ENCODE peak calls at places on chromosomes 16 and 17, in five cellular contexts. C, V, T, H and P are unnamed samples.

GRCh38 chr17:48441231-48441711 is 11.3 kb upstream of the SKAP1 start:
- DNase-seq in V (no peak), T (no peak), C (no peak), H (peak), P (no peak)

GRCh38 chr17:42562845-42563509 is 1.0 kb downstream of the COASY start:
- DNase-seq in C (no peak), H (no peak), V (peak), T (peak), P (no peak)

GRCh38 chr16:70410736-70411135 is 28.2 kb downstream of the ST3GAL2 start:
- DNase-seq in C (no peak), V (no peak), T (no peak), H (no peak), P (no peak)

GRCh38 chr17:36082062-36082461 is 7.9 kb downstream of the CCL3 start:
- DNase-seq in V (no peak), C (no peak), T (no peak), H (peak), P (no peak)

GRCh38 chr17:19876524-19877161 is 8.9 kb upstream of the ULK2 start:
- DNase-seq in T (no peak), V (no peak), C (no peak), H (no peak), P (no peak)

GRCh38 chr17:58200024-58200633 is 7.6 kb downstream of the EPX start:
- DNase-seq in H (no peak), T (peak), V (peak), C (peak), P (peak)

GRCh38 chr17:60153606-60154355 is 4.0 kb downstream of the CA4 start:
- DNase-seq in V (no peak), C (no peak), H (no peak), T (no peak), P (peak)

GRCh38 chr17:75093543-75094158 is 5.9 kb downstream of the SLC16A5 start:
- DNase-seq in T (no peak), V (no peak), H (no peak), C (no peak), P (no peak)

GRCh38 chr17:44733753-44734152 is 25.0 kb upstream of the ADAM11 start:
- DNase-seq in V (no peak), C (no peak), T (peak), H (no peak), P (peak)

GRCh38 chr16:65833171-65833871 is 533.2 kb upstream of the CDH5 start:
- DNase-seq in C (no peak), T (no peak), H (no peak), V (no peak), P (no peak)

GRCh38 chr16:77736879-77737278 is 14.6 kb downstream of the NUDT7 start:
- DNase-seq in H (no peak), V (no peak), C (no peak), T (peak), P (no peak)

GRCh38 chr17:64229815-64230550 is 33.1 kb downstream of the TEX2 start:
- DNase-seq in H (no peak), T (no peak), V (no peak), C (no peak), P (no peak)

GRCh38 chr16:80369559-80369958 is 171.2 kb upstream of the DYNLRB2 start:
- DNase-seq in H (no peak), C (peak), V (no peak), T (peak), P (peak)

GRCh38 chr17:45227101-45227591 is 5.5 kb downstream of the FMNL1 start:
- DNase-seq in T (no peak), C (no peak), H (peak), V (no peak), P (no peak)

GRCh38 chr16:81678326-81679095 is 100.6 kb upstream of the PLCG2 start:
- DNase-seq in V (peak), T (no peak), C (no peak), H (no peak), P (no peak)

GRCh38 chr17:60095830-60096229 is 17.1 kb upstream of the HEATR6 start:
- DNase-seq in H (no peak), C (no peak), T (no peak), V (no peak), P (no peak)

GRCh38 chr16:85057212-85057889 is 29.8 kb downstream of the KIAA0513 start:
- DNase-seq in H (no peak), C (no peak), T (peak), V (peak), P (peak)

GRCh38 chr16:73339821-73340220 is 291.9 kb upstream of the ZFHX3 start:
- DNase-seq in V (no peak), H (no peak), C (no peak), T (no peak), P (no peak)

GRCh38 chr17:79065105-79065670 is 9.4 kb upstream of the ENGASE start:
- DNase-seq in T (peak), H (no peak), C (no peak), V (peak), P (peak)

GRCh38 chr17:79066963-79067362 is 7.7 kb upstream of the ENGASE start:
- DNase-seq in H (no peak), T (no peak), V (no peak), C (no peak), P (no peak)

GRCh38 chr17:79064026-79064425 is 10.6 kb upstream of the ENGASE start:
- DNase-seq in H (no peak), C (no peak), T (no peak), V (no peak), P (no peak)
- TF ChIP-seq ATF2 in H (no peak), C (no peak), T (no peak), V (no peak), P (no peak)

GRCh38 chr16:87241135-87241771 is 75.9 kb downstream of the C16orf95 start:
- DNase-seq in T (peak), C (no peak), V (no peak), H (no peak), P (no peak)

GRCh38 chr16:87243383-87243964 is 73.7 kb downstream of the C16orf95 start:
- DNase-seq in T (no peak), C (no peak), H (no peak), V (no peak), P (no peak)

GRCh38 chr16:87246269-87247065 is 70.7 kb downstream of the C16orf95 start:
- DNase-seq in T (peak), C (no peak), H (no peak), V (no peak), P (no peak)

GRCh38 chr16:87248704-87249103 is 68.5 kb downstream of the C16orf95 start:
- DNase-seq in T (no peak), H (no peak), C (no peak), V (no peak), P (no peak)

DNA sequence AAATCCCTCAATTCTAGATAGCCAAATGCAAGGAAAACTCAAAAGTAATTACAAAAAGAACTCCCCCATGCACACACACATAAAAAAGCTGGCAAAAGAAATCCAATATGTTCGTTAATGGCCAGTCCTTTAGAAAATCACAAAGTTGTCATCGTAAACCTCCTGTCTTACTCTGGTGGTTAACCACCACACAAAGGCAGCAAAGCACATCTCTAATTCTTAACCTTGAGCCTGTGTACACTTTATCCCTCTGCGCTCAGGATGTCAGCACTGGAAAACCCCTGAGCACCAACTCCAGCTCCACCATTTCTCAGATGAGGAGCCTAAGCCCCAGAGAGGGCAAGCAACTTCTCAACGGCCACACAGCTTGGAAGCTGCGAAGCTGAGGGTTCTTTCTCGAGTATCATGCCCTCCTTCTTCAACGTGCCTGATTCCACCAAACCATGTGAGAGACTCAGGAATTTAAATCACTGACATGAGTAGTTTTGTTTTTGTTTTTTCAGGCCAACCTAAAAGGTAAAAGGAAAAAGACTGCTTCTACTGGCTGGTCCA is 72.5 kb downstream of the C16orf95 start:
- DNase-seq in T (no peak), H (no peak), C (no peak), V (no peak), P (no peak)
- TF ChIP-seq ATF2 in T (no peak), H (no peak), C (no peak), V (no peak), P (no peak)

DNA sequence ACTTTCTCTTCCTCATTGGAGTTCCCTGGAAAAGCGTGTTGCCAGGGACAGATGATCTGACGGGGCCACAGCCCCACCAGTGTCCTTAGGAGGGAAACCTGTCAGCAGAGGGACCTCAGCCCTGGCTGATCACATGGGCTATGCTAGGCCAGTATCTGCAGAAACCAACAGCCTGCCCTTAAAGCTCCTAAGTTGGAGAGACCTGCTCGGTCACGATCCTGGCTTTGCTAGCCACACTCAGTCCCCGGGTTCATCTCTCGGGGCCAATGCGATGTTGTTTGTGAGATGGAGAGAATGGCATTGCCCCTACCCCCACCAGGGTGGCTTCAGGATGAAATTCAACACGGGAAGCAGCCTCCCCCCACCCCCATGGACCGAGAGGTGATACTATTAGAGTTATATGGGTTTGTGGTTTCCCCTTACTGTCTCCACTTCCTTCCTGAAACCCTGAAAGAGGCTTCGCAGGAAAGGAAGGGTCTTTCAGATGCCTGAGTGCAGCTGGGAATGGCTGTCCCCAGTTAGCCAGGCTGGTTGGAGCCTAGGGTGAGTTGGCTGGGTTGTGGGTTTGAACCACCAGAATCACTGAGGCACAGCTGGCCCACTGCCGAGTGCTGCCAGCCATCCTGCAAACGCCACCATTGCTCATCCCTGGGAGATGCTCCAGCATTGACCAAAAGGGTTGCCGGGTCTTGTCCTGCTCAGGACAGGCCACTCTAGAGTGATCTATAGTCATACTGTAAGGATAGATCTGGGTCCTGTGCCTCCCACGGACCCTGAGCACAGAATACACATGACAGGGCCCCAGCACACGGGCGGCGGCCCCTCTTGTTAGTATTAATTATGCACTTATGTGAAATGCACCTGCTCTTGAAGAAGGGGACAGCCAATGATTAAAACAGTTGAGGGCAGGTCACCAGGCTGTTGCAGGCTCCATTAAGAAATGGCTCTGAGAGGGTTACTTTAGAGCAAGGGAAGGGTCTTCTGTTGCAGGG is 16.8 kb downstream of the RMI2 start:
- DNase-seq in C (no peak), T (no peak), H (peak), V (no peak), P (no peak)
- TF ChIP-seq ATF2 in C (no peak), T (no peak), H (no peak), V (no peak), P (no peak)

GRCh38 chr16:25026621-25027020 is 11.5 kb upstream of the ARHGAP17 start:
- DNase-seq in V (no peak), C (no peak), H (no peak), T (no peak), P (no peak)

GRCh38 chr16:25030420-25031131 is 15.4 kb upstream of the ARHGAP17 start:
- DNase-seq in H (no peak), V (no peak), C (no peak), T (no peak), P (no peak)

GRCh38 chr16:25027281-25027680 is 12.1 kb upstream of the ARHGAP17 start:
- DNase-seq in V (no peak), C (no peak), T (no peak), H (no peak), P (no peak)

GRCh38 chr16:25024900-25025299 is 9.7 kb upstream of the ARHGAP17 start:
- DNase-seq in T (no peak), C (no peak), V (no peak), H (no peak), P (no peak)

GRCh38 chr16:25027781-25028180 is 12.6 kb upstream of the ARHGAP17 start:
- DNase-seq in T (no peak), H (no peak), V (no peak), C (no peak), P (no peak)
- TF ChIP-seq ATF2 in T (no peak), H (no peak), V (no peak), C (no peak), P (no peak)

GRCh38 chr16:30068750-30069574 is 3.4 kb downstream of the ALDOA start:
- DNase-seq in T (peak), H (no peak), V (no peak), C (no peak), P (peak)
- TF ChIP-seq ATF2 in T (no peak), H (no peak), V (no peak), C (no peak), P (no peak)

GRCh38 chr17:29663155-29663554 is 40.4 kb upstream of the CORO6 start:
- DNase-seq in H (no peak), V (no peak), T (peak), C (no peak), P (no peak)
- TF ChIP-seq ATF2 in H (no peak), V (no peak), T (no peak), C (no peak), P (no peak)

GRCh38 chr17:31491794-31492171 is 100.3 kb downstream of the RAB11FIP4 start:
- DNase-seq in T (no peak), V (no peak), H (peak), C (no peak), P (no peak)
- TF ChIP-seq ATF2 in T (no peak), V (no peak), H (no peak), C (no peak), P (no peak)